ENCODE peak calls at places on chromosomes 5 and 9, in seven cellular contexts. A is Calu3, Q is osteoblast, M is AG09309, B is cardiac muscle cell, V is ovary, O is lower lobe of right lung. D is an unnamed sample.

GRCh38 chr9:19408316-19408692 is 505 bp upstream of the ACER2 start:
- DNase-seq in V (no peak), Q (peak), B (no peak), M (no peak), O (no peak), A (no peak), D (no peak)

GRCh38 chr9:35538361-35539234 is 48.7 kb downstream of the RUSC2 start:
- DNase-seq in O (peak), Q (peak), B (peak), A (no peak), M (no peak), V (peak), D (peak)

GRCh38 chr9:92538541-92538940 is 2.8 kb upstream of the ECM2 start:
- DNase-seq in O (no peak), B (no peak), V (no peak), M (peak), A (no peak), Q (peak), D (no peak)

GRCh38 chr9:90915693-90916092 is 114.1 kb downstream of the SYK start:
- DNase-seq in Q (peak), M (no peak), O (no peak), A (peak), B (peak), V (no peak), D (peak)

GRCh38 chr9:2453701-2454100 is 167.9 kb upstream of the VLDLR start:
- DNase-seq in A (no peak), M (no peak), Q (no peak), O (no peak), B (no peak), V (no peak), D (no peak)

GRCh38 chr9:130746434-130747212 is 53.0 kb downstream of the EXOSC2 start:
- DNase-seq in A (no peak), B (no peak), V (no peak), M (no peak), O (no peak), Q (no peak), D (no peak)

GRCh38 chr5:134007581-134008256 is 2.9 kb upstream of the VDAC1 start:
- DNase-seq in Q (peak), B (no peak), O (no peak), A (no peak), M (no peak), V (no peak), D (no peak)

GRCh38 chr9:121196389-121196788 is 5.3 kb downstream of the RAB14 start:
- DNase-seq in A (no peak), M (no peak), O (no peak), Q (no peak), V (no peak), B (no peak), D (no peak)

GRCh38 chr9:130072515-130073235 is 19.0 kb downstream of the GPR107 start:
- DNase-seq in M (no peak), Q (peak), B (no peak), V (no peak), A (no peak), O (no peak), D (no peak)

GRCh38 chr9:16728128-16728505 is 142.4 kb downstream of the BNC2 start:
- DNase-seq in M (no peak), O (no peak), B (no peak), A (no peak), V (no peak), Q (no peak), D (no peak)

GRCh38 chr5:1495525-1495897 is 28.2 kb downstream of the LPCAT1 start:
- DNase-seq in B (no peak), M (no peak), A (no peak), V (no peak), O (no peak), Q (no peak), D (peak)

GRCh38 chr5:776862-777711 is 7.4 kb downstream of the ZDHHC11B start:
- DNase-seq in Q (peak), A (no peak), V (no peak), O (no peak), B (no peak), M (no peak), D (no peak)

GRCh38 chr9:124054671-124055212 is 43.2 kb downstream of the LHX2 start:
- DNase-seq in B (no peak), O (no peak), A (peak), V (no peak), Q (peak), M (peak), D (no peak)

GRCh38 chr9:106350777-106351176 is 512.2 kb upstream of the ZNF462 start:
- DNase-seq in B (no peak), V (no peak), A (no peak), Q (no peak), M (no peak), O (no peak), D (no peak)

GRCh38 chr5:93402451-93402850 is 178.6 kb downstream of the NR2F1-AS1 start:
- DNase-seq in B (no peak), A (no peak), V (no peak), M (no peak), Q (no peak), O (no peak), D (no peak)

GRCh38 chr5:112886975-112887374 is 25.9 kb downstream of the SRP19 start:
- DNase-seq in O (no peak), Q (no peak), B (no peak), V (no peak), A (no peak), M (no peak), D (no peak)

GRCh38 chr9:133116346-133117231 is 4.5 kb downstream of the RALGDS start:
- DNase-seq in V (no peak), Q (peak), M (no peak), A (no peak), B (no peak), O (peak), D (no peak)

GRCh38 chr5:83401122-83401620 is 70.4 kb upstream of the VCAN start:
- DNase-seq in Q (no peak), A (no peak), V (no peak), B (no peak), M (no peak), O (no peak), D (no peak)

GRCh38 chr9:95010431-95010838 is 283.9 kb downstream of the AOPEP start:
- DNase-seq in M (no peak), V (no peak), O (no peak), Q (no peak), A (no peak), B (no peak), D (no peak)

GRCh38 chr9:121310571-121310970 is 42.6 kb downstream of the GSN start:
- DNase-seq in V (no peak), B (no peak), M (no peak), Q (no peak), A (no peak), O (no peak), D (no peak)

GRCh38 chr9:37284631-37285030 is 137.9 kb upstream of the GRHPR start:
- DNase-seq in O (no peak), M (no peak), B (no peak), A (no peak), V (no peak), Q (no peak), D (no peak)

GRCh38 chr9:116155700-116156045 is 2.1 kb downstream of the PAPPA start:
- DNase-seq in B (no peak), O (no peak), A (no peak), M (no peak), Q (peak), V (peak), D (no peak)

GRCh38 chr5:146291421-146292074 is 47.1 kb upstream of the POU4F3 start:
- DNase-seq in O (no peak), M (peak), V (no peak), B (peak), A (peak), Q (peak), D (no peak)

GRCh38 chr5:1400211-1400855 is 44.9 kb downstream of the SLC6A3 start:
- DNase-seq in V (no peak), B (no peak), M (no peak), O (peak), A (no peak), Q (no peak), D (no peak)

GRCh38 chr5:173143567-173143966 is 764 bp upstream of the BNIP1 start:
- DNase-seq in V (no peak), A (no peak), O (no peak), Q (no peak), M (no peak), B (no peak), D (no peak)

GRCh38 chr9:4689013-4689412 is 9.6 kb downstream of the CDC37L1 start:
- DNase-seq in B (no peak), V (no peak), A (no peak), O (no peak), Q (no peak), M (no peak), D (no peak)

GRCh38 chr5:86757824-86758223 is 140.1 kb downstream of the COX7C start:
- DNase-seq in B (no peak), Q (no peak), M (no peak), A (peak), V (no peak), O (no peak), D (no peak)

GRCh38 chr5:86756839-86757238 is 139.1 kb downstream of the COX7C start:
- DNase-seq in Q (no peak), M (no peak), B (no peak), V (no peak), O (no peak), A (no peak), D (no peak)
- TF ChIP-seq CTCF in Q (no peak), M (no peak), B (no peak), V (no peak), O (no peak), A (no peak), D (no peak)

GRCh38 chr9:126775926-126776325 is 28.9 kb upstream of the ZBTB43 start:
- DNase-seq in O (no peak), Q (peak), B (no peak), V (no peak), A (no peak), M (no peak), D (no peak)

GRCh38 chr9:126777733-126778132 is 27.1 kb upstream of the ZBTB43 start:
- DNase-seq in O (no peak), Q (no peak), B (peak), A (peak), M (no peak), V (no peak), D (no peak)

DNA sequence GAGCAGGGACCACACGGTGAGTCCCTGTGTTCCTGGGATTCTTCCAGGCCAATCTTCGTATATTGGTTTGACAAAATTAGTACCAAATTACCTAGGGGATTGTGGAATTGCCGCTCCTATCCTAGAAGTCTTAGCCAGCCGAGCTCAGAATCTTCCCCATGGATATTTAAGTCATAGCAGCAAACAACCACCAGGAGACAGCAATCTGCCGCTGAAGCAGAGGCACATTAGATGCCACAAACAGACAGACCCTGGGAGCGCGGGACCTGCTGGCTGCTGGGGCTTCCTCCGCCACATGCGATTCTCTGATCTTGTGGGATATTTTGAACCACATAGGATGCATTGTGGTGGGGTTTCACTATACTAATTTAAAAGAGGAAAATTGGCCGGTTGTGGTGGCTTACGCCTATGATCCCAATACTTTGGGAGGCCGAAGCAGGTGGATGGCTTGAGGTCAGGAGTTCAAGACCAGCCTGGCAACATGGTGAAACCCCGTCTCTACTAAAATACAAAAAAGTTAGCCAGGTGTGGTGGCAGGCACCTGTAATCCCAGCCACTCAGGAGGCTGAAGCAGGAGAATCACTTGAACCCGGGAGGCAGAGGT is 31.7 kb upstream of the ZBTB43 start:
- DNase-seq in V (no peak), Q (peak), B (no peak), M (no peak), A (no peak), O (no peak), D (no peak)
- TF ChIP-seq CTCF in V (no peak), Q (peak), B (peak), M (peak), A (no peak), O (no peak), D (peak)

GRCh38 chr9:22469928-22470544 is 23.4 kb downstream of the DMRTA1 start:
- DNase-seq in A (peak), M (no peak), Q (peak), O (no peak), V (no peak), B (peak), D (no peak)
- TF ChIP-seq CTCF in A (peak), M (peak), Q (peak), O (peak), V (no peak), B (peak), D (peak)

GRCh38 chr5:143217065-143217803 is 186.3 kb downstream of the NR3C1 start:
- DNase-seq in Q (peak), M (no peak), V (no peak), B (no peak), A (peak), O (no peak), D (no peak)
- TF ChIP-seq CTCF in Q (peak), M (no peak), V (no peak), B (peak), A (no peak), O (no peak), D (no peak)

GRCh38 chr5:157924490-157924889 is 65.5 kb upstream of the CLINT1 start:
- DNase-seq in M (no peak), Q (peak), B (no peak), V (no peak), A (no peak), O (no peak), D (no peak)

GRCh38 chr5:157926953-157927352 is 68.0 kb upstream of the CLINT1 start:
- DNase-seq in M (no peak), B (peak), V (no peak), Q (peak), O (no peak), A (no peak), D (no peak)

GRCh38 chr5:157924931-157925729 is 66.2 kb upstream of the CLINT1 start:
- DNase-seq in M (no peak), O (no peak), A (peak), Q (peak), V (no peak), B (no peak), D (no peak)

GRCh38 chr5:157930710-157931109 is 71.8 kb upstream of the CLINT1 start:
- DNase-seq in A (no peak), M (no peak), Q (no peak), B (no peak), V (peak), O (no peak), D (no peak)

DNA sequence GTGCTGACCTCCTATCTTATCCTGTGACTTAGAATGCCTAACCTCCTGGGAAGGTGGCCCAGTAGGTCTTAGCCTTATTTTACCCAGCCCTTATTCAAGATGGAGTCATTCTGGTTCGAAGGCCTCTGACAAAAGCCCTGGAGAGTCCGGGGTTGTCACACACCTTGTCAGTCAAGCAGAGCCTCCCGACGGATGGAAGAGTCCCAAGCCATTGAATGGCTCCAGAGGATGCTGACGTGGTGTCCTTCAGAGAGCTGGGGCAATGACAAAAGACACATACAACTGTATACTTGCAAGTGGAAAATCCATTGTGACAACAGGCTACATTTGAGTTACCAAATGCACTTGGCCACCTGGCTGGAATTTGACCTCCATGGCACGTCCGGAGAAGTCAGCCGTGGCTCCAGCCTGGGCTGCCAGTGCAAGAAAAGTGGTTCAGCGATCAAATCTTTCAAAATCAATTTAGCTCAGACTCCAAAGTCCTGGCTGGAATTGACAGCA is 67.3 kb upstream of the CLINT1 start:
- DNase-seq in B (no peak), M (no peak), Q (peak), O (no peak), A (peak), V (no peak), D (no peak)
- TF ChIP-seq CTCF in B (no peak), M (no peak), Q (no peak), O (no peak), A (no peak), V (no peak), D (no peak)

DNA sequence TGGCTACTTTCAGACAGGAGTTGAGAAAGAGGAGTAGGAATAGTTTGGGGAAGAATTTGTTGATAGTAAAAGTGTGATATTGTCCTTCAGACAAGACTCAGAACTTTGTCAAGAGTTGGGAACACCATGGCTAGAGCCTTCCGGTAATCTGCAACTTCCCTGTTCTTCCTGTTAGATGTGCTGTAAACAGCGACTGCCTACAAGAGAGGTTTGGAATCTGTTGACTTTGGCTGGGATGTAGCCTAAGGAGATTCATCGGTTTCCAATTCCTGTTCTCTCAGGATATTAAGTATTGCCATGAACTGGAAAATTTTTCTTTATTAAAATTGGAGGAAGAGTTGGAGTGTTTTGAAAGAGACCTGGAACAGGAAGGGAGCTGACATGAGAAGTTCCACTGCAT is 43.9 kb downstream of the ARHGAP26 start:
- DNase-seq in Q (peak), O (no peak), B (no peak), V (no peak), M (no peak), A (no peak), D (no peak)
- TF ChIP-seq CTCF in Q (no peak), O (no peak), B (no peak), V (no peak), M (no peak), A (no peak), D (no peak)

D was measured in CD14-positive monocyte.